ENCODE peak calls at places on chromosomes 5 and 9, in six cellular contexts. E, N, I, C, H and U are unnamed samples.

GRCh38 chr5:159609359-159609758 is 279.1 kb upstream of the IL12B start:
- DNase-seq in E (no peak), N (no peak), I (no peak), C (no peak), H (no peak), U (no peak)

GRCh38 chr5:179679014-179679674 is 1.7 kb downstream of the CBY3 start:
- DNase-seq in E (no peak), N (peak), I (peak), C (peak), H (peak), U (peak)

GRCh38 chr5:142671801-142672200 is 14.1 kb downstream of the FGF1 start:
- DNase-seq in E (peak), N (peak), I (no peak), C (no peak), H (no peak), U (no peak)

GRCh38 chr5:134874831-134875655 is 872 bp downstream of the TXNDC15 start:
- DNase-seq in E (peak), N (peak), I (peak), C (no peak), H (peak), U (no peak)

GRCh38 chr9:125460346-125460745 is 198.7 kb downstream of the GAPVD1 start:
- DNase-seq in E (peak), N (peak), I (no peak), C (no peak), H (no peak), U (no peak)

GRCh38 chr9:126702501-126703329 is 89.0 kb downstream of the LMX1B start:
- DNase-seq in E (peak), N (no peak), I (peak), C (no peak), H (peak), U (peak)

GRCh38 chr9:95197692-95198271 is 119.7 kb downstream of the FANCC start:
- DNase-seq in E (no peak), N (peak), I (no peak), C (no peak), H (no peak), U (no peak)

GRCh38 chr5:52869391-52869790 is 81.7 kb downstream of the ITGA1 start:
- DNase-seq in E (no peak), N (no peak), I (no peak), C (no peak), H (no peak), U (no peak)

GRCh38 chr5:158812381-158812780 is 287.3 kb downstream of the EBF1 start:
- DNase-seq in E (no peak), N (no peak), I (peak), C (no peak), H (peak), U (no peak)

GRCh38 chr9:106860731-106861584 is 2.0 kb upstream of the ZNF462 start:
- DNase-seq in E (peak), N (peak), I (peak), C (peak), H (peak), U (no peak)

GRCh38 chr9:99820330-99821186 is 1.1 kb upstream of the NR4A3 start:
- DNase-seq in E (peak), N (peak), I (no peak), C (no peak), H (no peak), U (no peak)

GRCh38 chr5:34854459-34855174 is 15.7 kb downstream of the TTC23L start:
- DNase-seq in E (no peak), N (no peak), I (no peak), C (peak), H (no peak), U (no peak)

GRCh38 chr5:78005021-78005785 is 229.1 kb upstream of the TBCA start:
- DNase-seq in E (peak), N (peak), I (no peak), C (no peak), H (no peak), U (no peak)

GRCh38 chr5:169970911-169971436 is 9.3 kb downstream of the INSYN2B start:
- DNase-seq in E (peak), N (peak), I (peak), C (no peak), H (peak), U (no peak)

GRCh38 chr9:1875921-1876448 is 139.2 kb upstream of the SMARCA2 start:
- DNase-seq in E (no peak), N (no peak), I (no peak), C (no peak), H (no peak), U (no peak)

GRCh38 chr5:76866503-76866902 is 16.7 kb downstream of the S100Z start:
- DNase-seq in E (no peak), N (no peak), I (no peak), C (no peak), H (no peak), U (no peak)

GRCh38 chr9:83274787-83275186 is 211.8 kb upstream of the RASEF start:
- DNase-seq in E (no peak), N (no peak), I (no peak), C (no peak), H (no peak), U (no peak)

GRCh38 chr5:125584119-125584518 is 837.7 kb upstream of the ZNF608 start:
- DNase-seq in E (no peak), N (no peak), I (no peak), C (no peak), H (no peak), U (no peak)

GRCh38 chr5:133824661-133825254 is 143.7 kb downstream of the C5orf15 start:
- DNase-seq in E (no peak), N (no peak), I (no peak), C (no peak), H (no peak), U (no peak)

GRCh38 chr9:79895232-79895631 is 323.5 kb downstream of the TLE4 start:
- DNase-seq in E (no peak), N (no peak), I (no peak), C (no peak), H (no peak), U (no peak)

GRCh38 chr5:72523960-72524582 is 16.9 kb upstream of the ZNF366 start:
- DNase-seq in E (peak), N (peak), I (no peak), C (no peak), H (peak), U (no peak)

GRCh38 chr9:125405938-125406811 is 144.5 kb downstream of the GAPVD1 start:
- DNase-seq in E (peak), N (peak), I (peak), C (no peak), H (no peak), U (no peak)

GRCh38 chr5:128667148-128667547 is 129.1 kb upstream of the FBN2 start:
- DNase-seq in E (no peak), N (no peak), I (no peak), C (no peak), H (peak), U (no peak)

GRCh38 chr9:33813712-33814641 is 3.0 kb upstream of the UBE2R2 start:
- DNase-seq in E (peak), N (peak), I (no peak), C (no peak), H (peak), U (no peak)

GRCh38 chr5:31090467-31090866 is 103.0 kb upstream of the CDH6 start:
- DNase-seq in E (no peak), N (no peak), I (no peak), C (no peak), H (no peak), U (no peak)

GRCh38 chr5:72402381-72402890 is 82.3 kb downstream of the PTCD2 start:
- DNase-seq in E (no peak), N (peak), I (no peak), C (no peak), H (no peak), U (no peak)

GRCh38 chr9:113520109-113520642 is 56.6 kb downstream of the RGS3 start:
- DNase-seq in E (peak), N (peak), I (no peak), C (no peak), H (no peak), U (no peak)

GRCh38 chr5:120252839-120253238 is 211.3 kb upstream of the PRR16 start:
- DNase-seq in E (peak), N (peak), I (no peak), C (no peak), H (no peak), U (no peak)

GRCh38 chr5:139842321-139842720 is 46.7 kb downstream of the PSD2 start:
- DNase-seq in E (no peak), N (no peak), I (no peak), C (no peak), H (no peak), U (no peak)

GRCh38 chr5:131280417-131280816 is 16.6 kb downstream of the CDC42SE2 start:
- DNase-seq in E (peak), N (no peak), I (no peak), C (no peak), H (no peak), U (no peak)

GRCh38 chr5:106189121-106189809 is 1481.5 kb downstream of the EFNA5 start:
- DNase-seq in E (no peak), N (no peak), I (no peak), C (no peak), H (no peak), U (no peak)

GRCh38 chr9:127543221-127543620 is 68.9 kb upstream of the STXBP1 start:
- DNase-seq in E (no peak), N (no peak), I (no peak), C (no peak), H (no peak), U (no peak)

GRCh38 chr5:55407059-55407684 is 99.4 kb downstream of the MTREX start:
- DNase-seq in E (peak), N (peak), I (no peak), C (no peak), H (peak), U (no peak)

GRCh38 chr5:10655041-10655685 is 91.3 kb downstream of the ANKRD33B start:
- DNase-seq in E (no peak), N (no peak), I (peak), C (no peak), H (no peak), U (no peak)

GRCh38 chr9:120040896-120041295 is 539.1 kb downstream of the CDK5RAP2 start:
- DNase-seq in E (no peak), N (no peak), I (no peak), C (no peak), H (peak), U (no peak)

GRCh38 chr9:110579763-110580255 is 268 bp upstream of the SVEP1 start:
- DNase-seq in E (peak), N (peak), I (peak), C (peak), H (peak), U (no peak)

GRCh38 chr9:132474253-132474652 is 64.2 kb downstream of the CFAP77 start:
- DNase-seq in E (no peak), N (peak), I (no peak), C (peak), H (no peak), U (no peak)
- H2BK15ac ChIP-seq in E (no peak), N (no peak), I (no peak), C (no peak), H (no peak), U (no peak)

DNA sequence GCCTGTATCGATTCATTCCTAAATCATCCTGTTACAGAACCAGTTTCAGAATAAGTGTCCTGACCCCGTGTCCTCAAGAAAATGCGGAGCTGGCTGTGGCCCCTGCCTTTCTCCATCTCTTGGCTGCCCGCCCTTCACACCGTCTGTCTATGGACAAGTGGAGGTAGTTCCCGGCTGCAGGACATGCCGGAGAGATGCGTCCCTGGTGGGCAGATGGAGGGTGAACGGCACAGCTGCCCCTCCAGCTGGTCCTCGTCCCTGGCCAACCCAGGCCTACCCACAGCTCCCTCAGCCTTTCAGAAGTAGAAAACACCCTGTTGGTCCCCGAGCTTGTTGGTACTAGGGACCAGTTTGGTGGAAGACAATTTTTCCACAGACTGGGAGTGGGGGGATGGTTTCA is 14.8 kb upstream of the EXOC3 start:
- DNase-seq in E (no peak), N (no peak), I (no peak), C (no peak), H (no peak), U (no peak)
- H2BK15ac ChIP-seq in E (no peak), N (no peak), I (no peak), C (no peak), H (no peak), U (no peak)

DNA sequence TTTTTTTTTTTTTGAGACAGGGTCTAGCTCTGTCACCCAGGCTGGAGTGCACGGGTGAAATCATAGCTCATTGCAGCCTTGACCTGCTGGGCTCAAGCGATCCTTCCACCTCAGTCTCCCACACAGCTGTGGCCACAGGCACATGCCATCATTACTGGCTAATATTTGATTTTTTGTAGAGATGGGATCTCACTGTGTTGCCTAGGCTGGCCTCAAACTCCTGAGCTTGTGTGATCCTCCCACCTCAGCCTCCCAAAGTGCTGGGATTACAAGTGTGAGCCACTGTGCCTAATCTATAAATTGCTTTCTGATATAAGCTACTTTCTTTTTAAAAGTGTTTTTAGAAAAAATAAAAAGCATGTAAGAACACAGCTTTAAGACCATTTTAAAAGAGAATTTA is 56.5 kb upstream of the GNE start:
- DNase-seq in E (no peak), N (no peak), I (no peak), C (no peak), H (no peak), U (no peak)
- H2BK15ac ChIP-seq in E (no peak), N (no peak), I (no peak), C (no peak), H (no peak), U (no peak)

GRCh38 chr9:9998491-9999287 is 614.1 kb downstream of the PTPRD start:
- DNase-seq in E (peak), N (no peak), I (no peak), C (peak), H (peak), U (no peak)
- H2BK15ac ChIP-seq in E (no peak), N (no peak), I (no peak), C (no peak), H (peak), U (no peak)

GRCh38 chr5:111447822-111448221 is 64.5 kb downstream of the STARD4 start:
- DNase-seq in E (no peak), N (no peak), I (no peak), C (peak), H (peak), U (no peak)
- H2BK15ac ChIP-seq in E (no peak), N (no peak), I (no peak), C (no peak), H (no peak), U (no peak)

DNA sequence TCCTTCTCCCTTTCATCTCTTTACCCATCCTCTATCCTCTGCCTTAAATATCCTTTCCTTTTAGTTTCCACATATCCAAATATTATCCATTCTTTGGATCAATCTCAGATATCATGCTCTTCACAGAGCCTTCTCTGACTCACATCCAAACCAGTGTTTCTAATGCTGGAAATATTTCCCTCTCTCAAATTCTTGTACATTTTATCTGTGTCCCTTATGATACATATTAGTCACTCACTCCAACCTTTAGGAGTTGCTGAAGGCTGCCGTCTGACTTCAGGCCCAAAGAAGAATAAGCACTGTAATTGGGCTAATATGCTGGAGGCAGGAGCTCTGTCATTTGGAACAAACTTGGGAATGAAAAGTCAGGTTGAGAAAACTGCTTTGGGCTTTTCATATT is 156.4 kb upstream of the RUSC2 start:
- DNase-seq in E (peak), N (peak), I (no peak), C (no peak), H (no peak), U (no peak)
- H2BK15ac ChIP-seq in E (no peak), N (no peak), I (no peak), C (no peak), H (no peak), U (no peak)

DNA sequence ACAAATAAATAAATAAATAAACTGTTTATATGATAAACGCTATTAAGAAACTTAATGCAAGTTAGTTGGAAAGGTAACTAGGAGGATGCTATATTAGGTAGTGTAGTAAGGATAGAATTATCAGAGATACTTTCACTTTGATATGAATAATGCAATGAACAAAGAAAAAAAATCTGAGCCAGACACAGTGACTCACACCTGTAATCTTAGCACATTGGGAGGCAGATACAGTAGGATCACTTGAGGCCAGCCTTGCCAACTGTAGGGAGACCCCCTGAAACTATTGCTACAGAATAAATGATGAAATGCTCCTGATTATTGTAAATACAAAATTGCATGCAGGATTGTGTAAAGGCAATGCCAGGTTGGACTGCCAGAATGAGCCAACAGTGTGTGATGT is 109.2 kb downstream of the ANXA2R start:
- DNase-seq in E (no peak), N (peak), I (no peak), C (no peak), H (no peak), U (no peak)
- H2BK15ac ChIP-seq in E (no peak), N (no peak), I (no peak), C (no peak), H (no peak), U (no peak)